ENCODE peak calls at places on chromosome 7, in four cellular contexts. H, Z, B and R are unnamed samples.

GRCh38 chr7:150852371-150852905 is at the start of gene AOC1:
- DNase-seq in H (no peak), Z (no peak), B (no peak), R (no peak)

GRCh38 chr7:108413782-108414492 is 42.3 kb downstream of the NRCAM start:
- DNase-seq in H (peak), Z (no peak), B (no peak), R (no peak)

GRCh38 chr7:94970085-94970576 is 62.7 kb downstream of the PPP1R9A start:
- DNase-seq in H (no peak), Z (no peak), B (no peak), R (no peak)

GRCh38 chr7:117192108-117192507 is 130.8 kb downstream of the WNT2 start:
- DNase-seq in H (no peak), Z (no peak), B (no peak), R (no peak)

GRCh38 chr7:142587578-142588191 is 161.6 kb upstream of the PRSS1 start:
- DNase-seq in H (peak), Z (no peak), B (no peak), R (no peak)

GRCh38 chr7:114100810-114101209 is 182.0 kb upstream of the PPP1R3A start:
- DNase-seq in H (no peak), Z (no peak), B (no peak), R (no peak)

GRCh38 chr7:49099587-49100326 is 175.4 kb downstream of the CDC14C start:
- DNase-seq in H (no peak), Z (no peak), B (no peak), R (no peak)

GRCh38 chr7:102248456-102249395 is 37.9 kb upstream of the SH2B2 start:
- DNase-seq in H (no peak), Z (no peak), B (no peak), R (no peak)

GRCh38 chr7:121624922-121625321 is 228.8 kb upstream of the FAM3C start:
- DNase-seq in H (peak), Z (no peak), B (peak), R (no peak)

GRCh38 chr7:147423875-147424274 is 1166.7 kb upstream of the C7orf33 start:
- DNase-seq in H (no peak), Z (no peak), B (no peak), R (no peak)

GRCh38 chr7:2114052-2114451 is 118.7 kb downstream of the MAD1L1 start:
- DNase-seq in H (peak), Z (no peak), B (no peak), R (no peak)

GRCh38 chr7:15068324-15068723 is 165.8 kb upstream of the DGKB start:
- DNase-seq in H (no peak), Z (no peak), B (no peak), R (no peak)

GRCh38 chr7:1956141-1956540 is 276.6 kb downstream of the MAD1L1 start:
- DNase-seq in H (no peak), Z (no peak), B (no peak), R (no peak)

GRCh38 chr7:134605978-134606923 is 40.4 kb upstream of the BPGM start:
- DNase-seq in H (peak), Z (peak), B (peak), R (peak)

GRCh38 chr7:139629392-139630082 is 106.1 kb downstream of the CLEC2L start:
- DNase-seq in H (no peak), Z (no peak), B (no peak), R (no peak)

GRCh38 chr7:73669316-73669715 is 1.7 kb downstream of the VPS37D start:
- DNase-seq in H (no peak), Z (no peak), B (no peak), R (no peak)

GRCh38 chr7:87016606-87017005 is 42.8 kb downstream of the ELAPOR2 start:
- DNase-seq in H (no peak), Z (no peak), B (no peak), R (no peak)

GRCh38 chr7:132489776-132490237 is 86.5 kb downstream of the PLXNA4 start:
- DNase-seq in H (no peak), Z (no peak), B (no peak), R (no peak)

GRCh38 chr7:107208046-107208458 is 39.2 kb downstream of the HBP1 start:
- DNase-seq in H (peak), Z (no peak), B (no peak), R (no peak)

GRCh38 chr7:101559586-101559985 is 69.5 kb downstream of the MYL10 start:
- DNase-seq in H (no peak), Z (no peak), B (no peak), R (no peak)

GRCh38 chr7:36563706-36564325 is 160.5 kb downstream of the AOAH start:
- DNase-seq in H (peak), Z (no peak), B (no peak), R (no peak)

GRCh38 chr7:74130518-74130917 is 43.6 kb upstream of the EIF4H start:
- DNase-seq in H (no peak), Z (no peak), B (no peak), R (no peak)

GRCh38 chr7:124784879-124785818 is 19.6 kb upstream of the GPR37 start:
- DNase-seq in H (peak), Z (no peak), B (peak), R (no peak)

GRCh38 chr7:84047085-84047484 is 147.5 kb downstream of the SEMA3A start:
- DNase-seq in H (no peak), Z (no peak), B (no peak), R (no peak)

GRCh38 chr7:102279537-102280400 is 6.9 kb upstream of the SH2B2 start:
- DNase-seq in H (peak), Z (peak), B (peak), R (no peak)

GRCh38 chr7:31758770-31759169 is 71.8 kb downstream of the PPP1R17 start:
- DNase-seq in H (no peak), Z (no peak), B (no peak), R (no peak)

GRCh38 chr7:47507514-47507913 is 74.4 kb downstream of the TNS3 start:
- DNase-seq in H (no peak), Z (no peak), B (no peak), R (no peak)

GRCh38 chr7:116772423-116772852 is 89.9 kb upstream of the CAPZA2 start:
- DNase-seq in H (peak), Z (no peak), B (no peak), R (no peak)

GRCh38 chr7:42227931-42228591 is 8.9 kb downstream of the GLI3 start:
- DNase-seq in H (peak), Z (peak), B (peak), R (no peak)

GRCh38 chr7:158975526-158976467 is 119.4 kb downstream of the DYNC2I1 start:
- DNase-seq in H (no peak), Z (no peak), B (no peak), R (no peak)

GRCh38 chr7:33874943-33875342 is 30.4 kb upstream of the BMPER start:
- DNase-seq in H (no peak), Z (no peak), B (peak), R (no peak)

GRCh38 chr7:115359919-115360318 is 438.0 kb downstream of the MDFIC start:
- DNase-seq in H (no peak), Z (no peak), B (no peak), R (no peak)

GRCh38 chr7:7653568-7654187 is 13.1 kb downstream of the UMAD1 start:
- DNase-seq in H (peak), Z (no peak), B (no peak), R (no peak)

GRCh38 chr7:1156782-1157535 is 3.0 kb downstream of the ZFAND2A start:
- DNase-seq in H (peak), Z (no peak), B (no peak), R (no peak)

GRCh38 chr7:131072505-131073091 is 255.1 kb upstream of the MKLN1 start:
- DNase-seq in H (peak), Z (no peak), B (no peak), R (no peak)

GRCh38 chr7:49775065-49775948 is 1.9 kb downstream of the VWC2 start:
- DNase-seq in H (no peak), Z (peak), B (peak), R (no peak)

GRCh38 chr7:101555921-101556275 is 73.2 kb downstream of the MYL10 start:
- DNase-seq in H (no peak), Z (no peak), B (no peak), R (no peak)

GRCh38 chr7:2843711-2844152 is 376 bp downstream of the GNA12 start:
- DNase-seq in H (peak), Z (peak), B (peak), R (no peak)

GRCh38 chr7:11373546-11374142 is 400.0 kb downstream of the PHF14 start:
- DNase-seq in H (peak), Z (no peak), B (no peak), R (no peak)

GRCh38 chr7:155999631-156000489 is 187.6 kb upstream of the SHH start:
- DNase-seq in H (no peak), Z (no peak), B (no peak), R (no peak)
- TF ChIP-seq CTCF in H (no peak), Z (no peak), B (no peak), R (no peak)

GRCh38 chr7:29014725-29015124 is 56.6 kb upstream of the TRIL start:
- DNase-seq in H (no peak), Z (no peak), B (no peak), R (no peak)

GRCh38 chr7:29017666-29018065 is 59.5 kb upstream of the TRIL start:
- DNase-seq in H (peak), Z (no peak), B (no peak), R (no peak)

GRCh38 chr7:29022291-29022988 is 64.3 kb upstream of the TRIL start:
- DNase-seq in H (no peak), Z (no peak), B (no peak), R (no peak)

GRCh38 chr7:29019896-29020295 is 61.8 kb upstream of the TRIL start:
- DNase-seq in H (no peak), Z (no peak), B (no peak), R (no peak)

GRCh38 chr7:29019275-29019820 is 61.2 kb upstream of the TRIL start:
- DNase-seq in H (peak), Z (no peak), B (no peak), R (no peak)
- TF ChIP-seq CTCF in H (peak), Z (no peak), B (peak), R (no peak)

GRCh38 chr7:100044719-100045118 is 4.9 kb upstream of the ZSCAN21 start:
- DNase-seq in H (no peak), Z (no peak), B (no peak), R (no peak)
- TF ChIP-seq CTCF in H (peak), Z (no peak), B (no peak), R (no peak)

GRCh38 chr7:39697481-39697880 is 74.1 kb downstream of the RALA start:
- DNase-seq in H (no peak), Z (no peak), B (no peak), R (no peak)

GRCh38 chr7:39700932-39701331 is 77.6 kb downstream of the RALA start:
- DNase-seq in H (no peak), Z (no peak), B (peak), R (no peak)

GRCh38 chr7:39702133-39702532 is 78.8 kb downstream of the RALA start:
- DNase-seq in H (no peak), Z (no peak), B (no peak), R (no peak)

GRCh38 chr7:39700165-39700564 is 76.8 kb downstream of the RALA start:
- DNase-seq in H (no peak), Z (no peak), B (no peak), R (no peak)

GRCh38 chr7:39703143-39703542 is 79.8 kb downstream of the RALA start:
- DNase-seq in H (peak), Z (no peak), B (no peak), R (no peak)
- TF ChIP-seq CTCF in H (peak), Z (peak), B (no peak), R (no peak)

GRCh38 chr7:68509054-68509453 is 1089.2 kb upstream of the AUTS2 start:
- DNase-seq in H (no peak), Z (no peak), B (no peak), R (no peak)

GRCh38 chr7:68512466-68512865 is 1085.8 kb upstream of the AUTS2 start:
- DNase-seq in H (no peak), Z (no peak), B (no peak), R (no peak)

GRCh38 chr7:68507644-68508043 is 1090.6 kb upstream of the AUTS2 start:
- DNase-seq in H (no peak), Z (no peak), B (no peak), R (no peak)

GRCh38 chr7:68511281-68511680 is 1087.0 kb upstream of the AUTS2 start:
- DNase-seq in H (no peak), Z (no peak), B (no peak), R (no peak)

GRCh38 chr7:68509603-68510002 is 1088.7 kb upstream of the AUTS2 start:
- DNase-seq in H (no peak), Z (no peak), B (no peak), R (no peak)
- TF ChIP-seq CTCF in H (no peak), Z (no peak), B (no peak), R (no peak)

GRCh38 chr7:18123508-18124239 is 96.0 kb upstream of the PRPS1L1 start:
- DNase-seq in H (no peak), Z (no peak), B (no peak), R (no peak)

GRCh38 chr7:18117482-18117881 is 89.8 kb upstream of the PRPS1L1 start:
- DNase-seq in H (peak), Z (no peak), B (no peak), R (no peak)

GRCh38 chr7:18125536-18125935 is 97.9 kb upstream of the PRPS1L1 start:
- DNase-seq in H (peak), Z (no peak), B (no peak), R (no peak)

GRCh38 chr7:18116661-18117060 is 89.0 kb upstream of the PRPS1L1 start:
- DNase-seq in H (no peak), Z (no peak), B (no peak), R (no peak)

GRCh38 chr7:18119985-18120384 is 92.3 kb upstream of the PRPS1L1 start:
- DNase-seq in H (peak), Z (no peak), B (no peak), R (no peak)
- TF ChIP-seq CTCF in H (peak), Z (peak), B (peak), R (no peak)

GRCh38 chr7:141275350-141275749 is 201.5 kb downstream of the TMEM178B start:
- DNase-seq in H (no peak), Z (no peak), B (no peak), R (no peak)

GRCh38 chr7:141268614-141269013 is 194.8 kb downstream of the TMEM178B start:
- DNase-seq in H (no peak), Z (no peak), B (no peak), R (no peak)

GRCh38 chr7:141271451-141271850 is 197.6 kb downstream of the TMEM178B start:
- DNase-seq in H (no peak), Z (no peak), B (no peak), R (no peak)

GRCh38 chr7:141276031-141276430 is 202.2 kb downstream of the TMEM178B start:
- DNase-seq in H (no peak), Z (no peak), B (no peak), R (no peak)

GRCh38 chr7:141272417-141272816 is 198.6 kb downstream of the TMEM178B start:
- DNase-seq in H (no peak), Z (no peak), B (no peak), R (no peak)
- TF ChIP-seq CTCF in H (no peak), Z (no peak), B (no peak), R (no peak)